ENCODE peak calls at places on chromosomes 5 and 9, in six cellular contexts. L, X, G, J, I and P are unnamed samples.

GRCh38 chr9:75871624-75872023 is 18.8 kb upstream of the PCSK5 start:
- DNase-seq in L (no peak), X (no peak), J (no peak), G (no peak), I (no peak), P (no peak)

GRCh38 chr5:64666058-64666457 is 24.2 kb upstream of the SHISAL2B start:
- DNase-seq in J (peak), L (no peak), I (no peak), G (no peak), X (no peak), P (no peak)

GRCh38 chr5:82551840-82552385 is 273.8 kb upstream of the RPS23 start:
- DNase-seq in I (no peak), J (no peak), L (no peak), X (no peak), G (no peak), P (no peak)

GRCh38 chr9:109968702-109969450 is 188.9 kb downstream of the PALM2AKAP2 start:
- DNase-seq in X (no peak), I (no peak), G (no peak), J (peak), L (peak), P (no peak)

GRCh38 chr9:1052119-1052907 is 2.2 kb downstream of the DMRT2 start:
- DNase-seq in L (no peak), G (no peak), X (no peak), J (no peak), I (no peak), P (no peak)

GRCh38 chr5:111224561-111224989 is 391 bp downstream of the CAMK4 start:
- DNase-seq in G (no peak), X (no peak), L (no peak), J (no peak), I (no peak), P (no peak)

GRCh38 chr9:94865599-94866456 is 139.3 kb downstream of the AOPEP start:
- DNase-seq in G (no peak), I (no peak), L (no peak), X (no peak), J (peak), P (peak)

GRCh38 chr5:33118761-33119415 is 321.9 kb upstream of the TARS1 start:
- DNase-seq in G (no peak), I (no peak), L (no peak), J (no peak), X (no peak), P (no peak)

GRCh38 chr9:117480251-117480650 is 65.4 kb upstream of the ASTN2 start:
- DNase-seq in J (no peak), G (no peak), L (no peak), X (no peak), I (no peak), P (no peak)

GRCh38 chr5:149205625-149206523 is 64.6 kb downstream of the ABLIM3 start:
- DNase-seq in X (no peak), G (no peak), J (no peak), I (peak), L (peak), P (peak)

GRCh38 chr5:166980666-166981065 is 1310.8 kb upstream of the WWC1 start:
- DNase-seq in J (no peak), I (no peak), L (no peak), X (no peak), G (no peak), P (no peak)

GRCh38 chr9:91734371-91734981 is 215.6 kb downstream of the ROR2 start:
- DNase-seq in X (peak), L (peak), G (no peak), J (peak), I (peak), P (no peak)

GRCh38 chr5:178941361-178941760 is 363 bp downstream of the ZNF454 start:
- DNase-seq in X (peak), L (peak), I (no peak), G (no peak), J (no peak), P (no peak)

GRCh38 chr5:53582225-53582624 is 21.8 kb downstream of the NDUFS4 start:
- DNase-seq in X (no peak), J (no peak), I (no peak), L (no peak), G (no peak), P (no peak)

GRCh38 chr5:95261369-95262175 is 23.3 kb downstream of the MCTP1 start:
- DNase-seq in X (no peak), G (no peak), I (no peak), L (no peak), J (peak), P (no peak)

GRCh38 chr5:124952079-124952478 is 205.6 kb upstream of the ZNF608 start:
- DNase-seq in G (no peak), L (no peak), I (no peak), J (no peak), X (no peak), P (no peak)
- TF ChIP-seq CTCF in G (no peak), L (no peak), I (no peak), J (no peak), X (no peak), P (no peak)

GRCh38 chr9:36149197-36149596 is 12.7 kb downstream of the GLIPR2 start:
- DNase-seq in J (no peak), L (no peak), I (no peak), G (no peak), X (no peak), P (peak)
- H3K27ac ChIP-seq in J (peak), L (peak), I (no peak), G (peak), X (no peak), P (peak)

GRCh38 chr5:58517192-58517591 is 26.0 kb downstream of the GAPT start:
- DNase-seq in G (no peak), L (no peak), X (no peak), J (no peak), I (no peak), P (no peak)
- TF ChIP-seq CTCF in G (no peak), L (no peak), X (no peak), J (no peak), I (no peak), P (no peak)

GRCh38 chr5:109275919-109276318 is 133.9 kb downstream of the PJA2 start:
- DNase-seq in I (no peak), G (no peak), J (no peak), X (no peak), L (no peak), P (no peak)
- H3K27ac ChIP-seq in I (no peak), G (no peak), J (no peak), X (no peak), L (no peak), P (no peak)

GRCh38 chr5:145908206-145908945 is 28.0 kb upstream of the SH3RF2 start:
- DNase-seq in L (no peak), G (no peak), J (peak), I (no peak), X (no peak), P (no peak)
- TF ChIP-seq CTCF in L (no peak), G (peak), J (peak), I (no peak), X (no peak), P (peak)

GRCh38 chr9:33136721-33137120 is 30.4 kb downstream of the B4GALT1 start:
- DNase-seq in G (no peak), J (no peak), L (no peak), I (peak), X (no peak), P (no peak)
- H3K27ac ChIP-seq in G (no peak), J (peak), L (peak), I (peak), X (no peak), P (no peak)